ENCODE peak calls at places on chromosomes 5 and 9, in nine cellular contexts. H, Z, Y, S, B, G, V, R and P are unnamed samples.
A peak's percentile ranks its signal among the peaks of the same experiment; 100 is the strongest.

GRCh38 chr9:111559000-111559610 is 34.1 kb downstream of the ZNF483 start:
- DNase-seq in B (peak; percentile 69), S (no peak), G (peak; percentile 69), R (peak; percentile 58), Z (no peak), V (no peak), Y (peak; percentile 53), H (no peak), P (no peak)

GRCh38 chr5:122300374-122300773 is 11.7 kb upstream of the SNCAIP start:
- DNase-seq in H (no peak), B (no peak), Y (no peak), G (no peak), Z (no peak), R (no peak), V (no peak), S (peak; percentile 43), P (no peak)

GRCh38 chr5:105789246-105789645 is 1881.5 kb downstream of the EFNA5 start:
- DNase-seq in G (no peak), H (no peak), Z (no peak), B (no peak), S (no peak), V (no peak), Y (peak; percentile 1), R (no peak), P (no peak)

GRCh38 chr9:121979736-121980135 is 113.4 kb downstream of the TTLL11 start:
- DNase-seq in Y (no peak), H (no peak), Z (no peak), R (no peak), B (no peak), V (no peak), G (no peak), S (no peak), P (no peak)

GRCh38 chr5:115068239-115069086 is 101.2 kb downstream of the TRIM36 start:
- DNase-seq in G (peak; percentile 49), V (no peak), Y (peak; percentile 62), Z (no peak), R (peak; percentile 61), B (peak; percentile 70), H (no peak), S (peak; percentile 79), P (peak; percentile 17)

GRCh38 chr5:33857037-33857436 is 34.8 kb downstream of the ADAMTS12 start:
- DNase-seq in Y (no peak), V (no peak), Z (no peak), B (no peak), S (peak; percentile 89), R (no peak), H (no peak), G (no peak), P (no peak)

GRCh38 chr9:92179286-92180002 is 64.2 kb upstream of the SPTLC1 start:
- DNase-seq in Y (no peak), Z (no peak), G (no peak), S (no peak), R (no peak), H (no peak), V (no peak), B (no peak), P (no peak)

GRCh38 chr9:74770508-74771261 is 117.0 kb downstream of the TRPM6 start:
- DNase-seq in S (peak; percentile 46), B (peak; percentile 34), V (peak; percentile 19), R (no peak), G (no peak), H (no peak), Y (peak; percentile 82), Z (peak; percentile 16), P (no peak)

DNA sequence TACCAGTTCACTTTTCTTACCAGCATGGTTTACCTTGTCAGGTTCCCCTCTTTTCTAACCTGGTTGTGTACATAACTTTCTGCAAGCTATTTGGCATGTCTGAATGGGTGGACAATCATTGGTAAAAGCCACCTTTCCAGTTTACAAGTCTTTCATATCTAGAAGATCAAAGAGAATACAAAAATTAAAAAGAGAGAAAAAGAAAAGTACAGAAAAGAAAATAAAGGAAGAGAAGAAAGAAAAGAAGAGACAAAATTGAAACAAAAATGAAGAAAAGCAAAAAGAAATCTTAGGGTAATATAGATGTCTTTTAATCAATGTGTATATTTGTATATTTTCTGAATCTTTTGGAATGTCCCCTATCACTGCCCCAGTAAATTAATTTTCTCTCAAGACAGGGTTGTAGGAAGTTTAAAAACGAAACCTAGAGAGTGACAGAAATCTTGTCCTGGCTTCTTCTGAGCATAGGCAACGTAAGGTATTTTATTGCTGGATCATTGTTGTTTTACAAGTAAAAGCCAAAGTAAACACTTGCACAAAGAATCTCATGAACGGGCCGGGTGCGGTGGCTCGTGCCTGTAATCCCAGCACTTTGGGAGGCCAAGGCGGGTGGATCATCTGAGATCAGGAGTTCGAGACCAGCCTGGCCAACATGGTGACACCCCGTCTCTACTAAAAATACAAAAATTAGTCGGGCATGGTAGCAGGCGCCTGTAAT is 98.7 kb upstream of the IFNE start:
- DNase-seq in H (no peak), Z (no peak), S (no peak), G (no peak), Y (peak; percentile 92), B (peak; percentile 89), R (peak; percentile 51), V (no peak), P (peak; percentile 45)
- TF ChIP-seq CTCF in H (no peak), Z (no peak), S (no peak), G (no peak), Y (no peak), B (no peak), R (no peak), V (no peak), P (no peak)

GRCh38 chr5:74095871-74096270 is 469.9 kb downstream of the ARHGEF28 start:
- DNase-seq in H (no peak), B (peak; percentile 11), G (peak; percentile 37), Z (no peak), Y (no peak), V (no peak), R (peak; percentile 53), S (no peak), P (no peak)

GRCh38 chr5:74094096-74094778 is 468.2 kb downstream of the ARHGEF28 start:
- DNase-seq in Y (no peak), G (no peak), V (no peak), R (peak; percentile 24), H (no peak), B (peak; percentile 81), S (no peak), Z (no peak), P (no peak)

GRCh38 chr5:74092761-74093160 is 466.8 kb downstream of the ARHGEF28 start:
- DNase-seq in G (no peak), Y (no peak), R (no peak), V (no peak), S (no peak), Z (no peak), B (no peak), H (no peak), P (no peak)

GRCh38 chr5:74094779-74095108 is 468.7 kb downstream of the ARHGEF28 start:
- DNase-seq in S (no peak), H (no peak), Y (no peak), Z (no peak), B (no peak), G (no peak), V (no peak), R (no peak), P (no peak)

DNA sequence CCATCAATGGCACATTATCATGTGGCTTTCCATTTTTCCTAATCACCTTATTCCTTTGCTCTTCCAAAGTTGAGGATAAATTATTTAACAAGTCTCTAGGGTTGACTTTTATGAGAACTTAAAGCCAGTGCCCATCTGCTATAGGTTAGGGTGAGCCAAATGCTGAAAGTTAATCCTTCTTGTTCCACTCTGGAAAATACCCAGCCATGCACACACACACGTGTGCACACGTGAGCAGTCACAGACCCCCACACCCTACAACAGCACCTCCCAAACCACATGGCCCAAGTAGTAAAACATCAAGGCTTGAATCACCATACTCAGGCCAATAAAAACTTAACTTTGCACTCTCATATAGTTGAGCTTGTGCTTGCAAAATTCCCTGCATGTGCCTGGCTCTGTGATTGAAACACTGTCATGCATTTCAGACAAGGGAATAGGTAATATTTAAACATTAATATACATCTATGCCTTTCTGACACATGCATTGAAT is 467.6 kb downstream of the ARHGEF28 start:
- DNase-seq in G (no peak), Z (peak; percentile 28), Y (no peak), H (no peak), R (no peak), S (no peak), B (no peak), V (no peak), P (no peak)
- H3K4me3 ChIP-seq in G (no peak overlapping the region), Z (no peak overlapping the region), Y (no peak overlapping the region), H (no peak overlapping the region), R (no peak overlapping the region), S (no peak overlapping the region), B (no peak overlapping the region), V (no peak overlapping the region), P (no peak overlapping the region)

GRCh38 chr5:78492650-78493049 is 132.2 kb downstream of the SCAMP1 start:
- DNase-seq in Y (no peak), V (no peak), H (no peak), Z (no peak), G (no peak), S (no peak), B (no peak), R (no peak), P (no peak)

GRCh38 chr5:78496373-78496772 is 136.0 kb downstream of the SCAMP1 start:
- DNase-seq in Z (no peak), Y (no peak), S (no peak), R (peak; percentile 75), B (peak; percentile 76), H (no peak), G (peak; percentile 67), V (peak; percentile 44), P (no peak)

GRCh38 chr5:78490709-78491485 is 130.5 kb downstream of the SCAMP1 start:
- DNase-seq in V (no peak), H (no peak), S (no peak), Y (peak; percentile 41), G (peak; percentile 22), R (peak; percentile 75), Z (no peak), B (peak; percentile 75), P (no peak)

GRCh38 chr5:78495800-78496199 is 135.4 kb downstream of the SCAMP1 start:
- DNase-seq in Z (no peak), R (no peak), V (no peak), B (peak; percentile 61), G (no peak), H (no peak), S (no peak), Y (no peak), P (no peak)

DNA sequence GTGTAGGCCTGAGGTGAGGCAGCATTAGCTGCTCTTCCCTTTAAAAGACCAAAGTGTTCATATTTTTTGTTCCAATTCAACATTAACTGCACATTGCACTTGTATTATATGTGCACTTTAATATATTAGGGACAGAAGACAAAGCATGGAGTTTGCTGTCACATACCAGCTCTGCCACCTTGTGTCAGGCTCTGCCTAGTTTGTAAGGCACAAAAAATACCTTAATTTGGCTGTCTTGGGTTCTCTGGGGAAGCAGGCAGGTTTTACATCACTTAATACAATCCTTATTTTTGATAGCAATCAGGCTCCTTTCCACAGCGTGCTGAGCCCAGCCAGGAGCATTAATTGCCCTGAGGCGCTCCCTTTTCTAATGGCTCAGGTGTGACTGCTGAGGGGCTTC is 131.8 kb downstream of the SCAMP1 start:
- DNase-seq in G (no peak), V (no peak), S (no peak), B (no peak), H (no peak), R (no peak), Z (no peak), Y (no peak), P (no peak)
- TF ChIP-seq CTCF in G (no peak), V (no peak), S (no peak), B (no peak), H (no peak), R (no peak), Z (no peak), Y (no peak), P (no peak)

GRCh38 chr5:2755371-2755715 is 3.9 kb upstream of the IRX2 start:
- DNase-seq in B (no peak), Y (no peak), V (no peak), H (no peak), G (no peak), Z (no peak), S (no peak), R (no peak), P (no peak)

GRCh38 chr5:2757563-2758311 is 6.3 kb upstream of the IRX2 start:
- DNase-seq in Y (no peak), B (peak; percentile 85), G (peak; percentile 22), S (no peak), R (peak; percentile 99), Z (no peak), V (no peak), H (no peak), P (no peak)

GRCh38 chr5:2756764-2757163 is 5.3 kb upstream of the IRX2 start:
- DNase-seq in R (no peak), V (no peak), Z (no peak), H (no peak), Y (no peak), B (no peak), G (no peak), S (no peak), P (no peak)

GRCh38 chr5:2755811-2756210 is 4.3 kb upstream of the IRX2 start:
- DNase-seq in V (no peak), Z (no peak), R (no peak), G (no peak), Y (no peak), H (no peak), S (no peak), B (peak; percentile 29), P (no peak)

GRCh38 chr5:2756211-2756746 is 4.8 kb upstream of the IRX2 start:
- DNase-seq in Z (no peak), B (peak; percentile 70), Y (peak; percentile 37), V (no peak), R (peak; percentile 66), H (no peak), S (no peak), G (peak; percentile 9), P (peak; percentile 83)
- H3K4me3 ChIP-seq in Z (no peak overlapping the region), B (peak overlapping the region; percentile 47), Y (peak overlapping the region; percentile 50), V (no peak overlapping the region), R (peak overlapping the region; percentile 35), H (peak overlapping the region; percentile 39), S (no peak overlapping the region), G (no peak overlapping the region), P (peak overlapping the region; percentile 70)